ENCODE peak calls at places on chromosomes 16 and 17, in seven cellular contexts. B, N, K, V, H, X and T are unnamed samples.

GRCh38 chr17:68441064-68441770 is 16.1 kb downstream of the WIPI1 start:
- DNase-seq in B (peak; percentile 7), V (peak; percentile 83), X (peak; percentile 85), N (no peak), H (no peak), K (no peak), T (no peak)

GRCh38 chr16:9033125-9033830 is 58.2 kb upstream of the HAPSTR1 start:
- DNase-seq in V (peak; percentile 90), H (peak; percentile 70), K (peak; percentile 68), B (peak; percentile 71), X (peak; percentile 69), N (peak; percentile 35), T (peak; percentile 91)

GRCh38 chr16:57266531-57267268 is 17.8 kb downstream of the PLLP start:
- DNase-seq in V (no peak), N (no peak), H (no peak), K (no peak), B (no peak), X (no peak), T (no peak)

GRCh38 chr17:79811036-79811887 is 14.4 kb upstream of the CBX8 start:
- DNase-seq in H (peak; percentile 73), B (no peak), X (no peak), K (peak; percentile 58), V (peak; percentile 55), N (no peak), T (no peak)

GRCh38 chr17:77527836-77528505 is 387.2 kb downstream of the SEC14L1 start:
- DNase-seq in K (no peak), V (no peak), B (no peak), X (no peak), H (no peak), N (no peak), T (no peak)

GRCh38 chr17:58352843-58353719 is 1.1 kb upstream of the SUPT4H1 start:
- DNase-seq in V (peak; percentile 34), B (peak; percentile 41), N (peak; percentile 51), H (peak; percentile 56), X (peak; percentile 80), K (peak; percentile 80), T (peak; percentile 81)

GRCh38 chr16:12283596-12283995 is 307.1 kb downstream of the SNX29 start:
- DNase-seq in B (no peak), V (no peak), K (no peak), X (no peak), H (no peak), N (no peak), T (no peak)

GRCh38 chr17:394718-395095 is 42.1 kb upstream of the RPH3AL start:
- DNase-seq in V (no peak), N (no peak), K (no peak), B (no peak), X (no peak), H (no peak), T (no peak)

GRCh38 chr17:78925662-78926555 is 722 bp upstream of the TIMP2 start:
- DNase-seq in K (peak; percentile 65), X (peak; percentile 55), B (peak; percentile 87), V (peak; percentile 81), N (no peak), H (peak; percentile 68), T (peak; percentile 24)

GRCh38 chr16:84508502-84508901 is 4.0 kb upstream of the MEAK7 start:
- DNase-seq in X (no peak), N (no peak), K (no peak), B (no peak), V (no peak), H (no peak), T (no peak)

GRCh38 chr17:44909681-44910144 is 5.6 kb downstream of the GFAP start:
- DNase-seq in X (peak; percentile 68), K (no peak), B (peak; percentile 71), N (no peak), H (no peak), V (no peak), T (no peak)

GRCh38 chr17:49193513-49194296 is 16.7 kb downstream of the GNGT2 start:
- DNase-seq in H (peak; percentile 72), N (peak; percentile 52), X (peak; percentile 85), B (peak; percentile 51), V (peak; percentile 51), K (peak; percentile 79), T (peak; percentile 76)

GRCh38 chr17:7404737-7405412 is 978 bp upstream of the TMEM256 start:
- DNase-seq in B (no peak), X (peak; percentile 54), V (peak; percentile 42), N (peak; percentile 74), K (peak; percentile 69), H (peak; percentile 81), T (peak; percentile 76)

GRCh38 chr17:7407033-7407432 is 612 bp upstream of the NLGN2 start:
- DNase-seq in V (no peak), K (no peak), N (no peak), B (no peak), H (no peak), X (no peak), T (no peak)

GRCh38 chr17:7405413-7405881 is 1.6 kb upstream of the TMEM256 start:
- DNase-seq in X (peak; percentile 34), N (no peak), K (no peak), B (no peak), V (no peak), H (peak; percentile 66), T (peak; percentile 62)

GRCh38 chr17:7407483-7408231 is at the start of gene NLGN2:
- DNase-seq in B (no peak), H (no peak), N (no peak), X (no peak), V (no peak), K (no peak), T (no peak)

DNA sequence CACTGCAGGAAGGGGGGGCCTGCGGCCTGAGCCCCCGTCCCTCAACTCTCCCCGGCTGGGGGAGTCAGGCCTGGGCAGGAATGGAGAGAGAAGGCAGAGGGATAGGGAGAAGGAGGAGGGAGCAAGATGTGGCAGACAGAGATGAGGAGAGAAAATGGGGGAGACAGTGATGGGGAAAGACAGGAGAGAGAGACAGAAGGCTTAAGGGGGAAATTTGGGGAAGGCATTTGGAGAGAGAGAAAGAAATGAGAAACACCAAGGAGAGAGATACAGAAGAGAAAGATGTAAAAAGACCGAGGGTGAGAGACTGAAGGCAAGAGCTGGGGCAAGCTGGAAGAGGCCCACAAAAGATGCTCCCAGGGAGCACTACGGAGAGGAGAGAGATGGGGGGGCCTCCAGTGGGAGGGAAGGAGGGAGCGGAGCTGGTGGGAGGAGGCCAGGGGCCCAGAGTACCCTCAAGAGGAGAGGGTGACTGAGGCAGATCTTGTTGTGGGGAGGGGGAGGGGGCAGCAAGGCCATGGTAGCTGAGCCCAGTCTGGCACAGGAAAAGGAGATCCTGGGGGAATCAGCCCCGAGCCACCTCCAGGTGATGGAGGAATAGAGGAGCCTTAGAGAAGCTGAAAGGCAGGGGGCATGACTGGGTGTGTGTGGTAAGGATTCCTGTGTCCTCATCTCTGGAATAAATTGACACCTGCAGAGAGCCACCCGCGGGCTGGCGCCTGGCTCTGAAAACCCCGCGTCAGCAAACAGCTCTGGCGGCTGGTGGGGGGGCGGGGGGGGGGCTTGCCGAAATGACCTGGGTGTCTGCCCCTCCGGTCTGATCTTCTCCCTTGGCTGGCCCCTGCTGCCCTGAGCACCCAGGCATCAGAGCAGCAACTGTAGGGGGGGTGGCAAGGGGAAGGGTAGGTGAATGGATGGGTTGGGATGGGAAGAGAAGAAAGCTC is 1.5 kb upstream of the NLGN2 start:
- DNase-seq in V (no peak), H (no peak), X (peak; percentile 22), N (no peak), B (no peak), K (no peak), T (peak; percentile 47)
- H3K18ac ChIP-seq in V (no peak overlapping the region), H (no peak overlapping the region), X (peak overlapping the region; percentile 92), N (peak overlapping the region; percentile 89), B (no peak overlapping the region), K (no peak overlapping the region), T (no peak overlapping the region)

DNA sequence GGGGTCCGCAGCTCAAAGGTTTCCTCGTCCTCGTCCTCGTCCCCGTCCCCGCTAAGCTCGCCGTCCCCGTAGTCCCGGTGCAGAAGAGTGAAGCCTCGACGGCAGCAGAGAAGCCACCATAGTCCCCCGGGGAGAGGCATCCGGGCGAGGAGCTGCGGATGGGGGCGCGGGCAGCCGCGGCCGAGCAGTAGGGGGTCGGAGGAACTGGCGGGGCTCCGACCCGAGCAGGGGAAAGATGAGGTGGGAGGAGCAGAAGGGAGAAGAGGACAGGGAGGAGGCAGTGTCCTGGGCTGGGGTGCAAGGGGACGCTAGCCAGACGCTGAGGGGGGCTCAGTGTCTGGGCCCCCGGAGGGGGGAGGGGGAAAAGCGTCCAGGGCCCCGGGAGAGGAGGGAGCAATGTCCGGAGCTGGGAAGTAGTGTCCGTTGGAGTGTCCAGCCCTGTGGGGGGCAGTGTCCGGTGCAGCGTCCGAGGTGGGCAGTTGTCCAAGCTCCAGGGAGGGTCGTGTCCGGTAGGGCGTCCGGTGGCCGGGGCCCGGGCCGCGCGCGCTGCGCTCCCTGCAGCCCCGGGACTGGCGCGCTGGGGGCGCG is at the start of gene PLEKHH3:
- DNase-seq in V (no peak), H (peak; percentile 85), K (no peak), B (no peak), X (no peak), N (no peak), T (no peak)
- H3K4ac ChIP-seq in V (peak within 1 kb of the TSS; percentile 5), H (peak within 1 kb of the TSS; percentile 22), K (no peak within 1 kb of the TSS), B (peak within 1 kb of the TSS; percentile 90), X (peak within 1 kb of the TSS; percentile 98), N (peak within 1 kb of the TSS; percentile 76), T (peak within 1 kb of the TSS; percentile 5)

GRCh38 chr17:81429353-81429774 is 34.1 kb downstream of the BAHCC1 start:
- DNase-seq in B (peak; percentile 67), X (no peak), H (no peak), V (no peak), N (no peak), K (no peak), T (no peak)
- H3K9ac ChIP-seq in B (no peak overlapping the region), X (peak overlapping the region; percentile 18), H (no peak overlapping the region), V (no peak overlapping the region), N (peak overlapping the region; percentile 60), K (no peak overlapping the region), T (no peak overlapping the region)

GRCh38 chr16:1441391-1441829 is 2.9 kb downstream of the CCDC154 start:
- DNase-seq in N (no peak), X (no peak), H (no peak), B (no peak), V (no peak), K (no peak), T (no peak)
- H3K18ac ChIP-seq in N (no peak overlapping the region), X (no peak overlapping the region), H (no peak overlapping the region), B (no peak overlapping the region), V (no peak overlapping the region), K (no peak overlapping the region), T (no peak overlapping the region)

GRCh38 chr17:47838636-47839035 is 2.4 kb downstream of the SCRN2 start:
- DNase-seq in H (no peak), N (no peak), K (no peak), X (no peak), V (no peak), B (no peak), T (no peak)

GRCh38 chr17:47839071-47839470 is 2.0 kb downstream of the SCRN2 start:
- DNase-seq in N (no peak), X (no peak), V (no peak), H (no peak), B (no peak), K (no peak), T (no peak)

GRCh38 chr17:47839899-47840741 is 953 bp downstream of the SCRN2 start:
- DNase-seq in X (no peak), V (no peak), B (no peak), N (no peak), H (no peak), K (no peak), T (no peak)

GRCh38 chr17:47841488-47842308 is 625 bp upstream of the SCRN2 start:
- DNase-seq in K (no peak), V (peak; percentile 29), H (no peak), X (no peak), B (no peak), N (no peak), T (no peak)

GRCh38 chr17:47840742-47841487 is at the start of gene SCRN2:
- DNase-seq in B (peak; percentile 68), N (peak; percentile 88), X (peak; percentile 79), H (peak; percentile 99), K (peak; percentile 99), V (peak; percentile 95), T (peak; percentile 95)
- H3K4ac ChIP-seq in B (peak within 1 kb of the TSS; percentile 90), N (peak within 1 kb of the TSS; percentile 4), X (peak within 1 kb of the TSS; percentile 4), H (no peak within 1 kb of the TSS), K (no peak within 1 kb of the TSS), V (peak within 1 kb of the TSS; percentile 90), T (peak within 1 kb of the TSS; percentile 21)